ENCODE peak calls at places on chromosomes 3 and 15, in five cellular contexts. One of them, this sample, is unnamed.

GRCh38 chr3:39638286-39638685 is 170.8 kb downstream of the MOBP start:
- DNase-seq in GM12878: no peak
- DNase-seq in K562: peak
- DNase-seq in SK-N-SH: no peak
- DNase-seq in HepG2: no peak
- DNase-seq in this sample: no peak

GRCh38 chr15:74275957-74276356 is 39.8 kb downstream of the CCDC33 start:
- DNase-seq in SK-N-SH: peak
- DNase-seq in HepG2: no peak
- DNase-seq in GM12878: no peak
- DNase-seq in K562: peak
- DNase-seq in this sample: no peak

GRCh38 chr3:45611619-45612018 is 17.1 kb downstream of the LIMD1 start:
- DNase-seq in SK-N-SH: no peak
- DNase-seq in K562: no peak
- DNase-seq in HepG2: peak
- DNase-seq in GM12878: no peak
- DNase-seq in this sample: no peak

GRCh38 chr3:172103724-172104123 is 64.3 kb downstream of the FNDC3B start:
- DNase-seq in SK-N-SH: no peak
- DNase-seq in GM12878: no peak
- DNase-seq in K562: no peak
- DNase-seq in HepG2: no peak
- DNase-seq in this sample: no peak

GRCh38 chr3:8734908-8735307 is 1.3 kb downstream of the CAV3 start:
- DNase-seq in SK-N-SH: no peak
- DNase-seq in K562: no peak
- DNase-seq in GM12878: no peak
- DNase-seq in HepG2: no peak
- DNase-seq in this sample: no peak

GRCh38 chr15:98682992-98683701 is 34.8 kb downstream of the IGF1R start:
- DNase-seq in GM12878: no peak
- DNase-seq in K562: no peak
- DNase-seq in SK-N-SH: no peak
- DNase-seq in HepG2: no peak
- DNase-seq in this sample: peak

GRCh38 chr3:192899540-192899982 is 18.1 kb downstream of the MB21D2 start:
- DNase-seq in SK-N-SH: no peak
- DNase-seq in K562: no peak
- DNase-seq in HepG2: no peak
- DNase-seq in GM12878: no peak
- DNase-seq in this sample: no peak

GRCh38 chr3:127764841-127765362 is 57.4 kb downstream of the MGLL start:
- DNase-seq in SK-N-SH: no peak
- DNase-seq in HepG2: no peak
- DNase-seq in K562: no peak
- DNase-seq in GM12878: peak
- DNase-seq in this sample: no peak

GRCh38 chr3:158217992-158218391 is 108.1 kb downstream of the RSRC1 start:
- DNase-seq in SK-N-SH: no peak
- DNase-seq in HepG2: no peak
- DNase-seq in K562: no peak
- DNase-seq in GM12878: no peak
- DNase-seq in this sample: no peak

GRCh38 chr3:25782636-25782937 is 656 bp downstream of the NGLY1 start:
- DNase-seq in HepG2: no peak
- DNase-seq in GM12878: no peak
- DNase-seq in SK-N-SH: no peak
- DNase-seq in K562: no peak
- DNase-seq in this sample: no peak

GRCh38 chr3:136251511-136251910 is 1.4 kb downstream of the PCCB start:
- DNase-seq in K562: peak
- DNase-seq in SK-N-SH: peak
- DNase-seq in GM12878: no peak
- DNase-seq in HepG2: no peak
- DNase-seq in this sample: peak

GRCh38 chr3:52291508-52292181 is 4.0 kb downstream of the GLYCTK start:
- DNase-seq in HepG2: no peak
- DNase-seq in SK-N-SH: peak
- DNase-seq in GM12878: no peak
- DNase-seq in K562: peak
- DNase-seq in this sample: peak

GRCh38 chr3:23288286-23288685 is 85.2 kb downstream of the UBE2E2 start:
- DNase-seq in HepG2: no peak
- DNase-seq in K562: no peak
- DNase-seq in GM12878: no peak
- DNase-seq in SK-N-SH: no peak
- DNase-seq in this sample: no peak

GRCh38 chr3:6605245-6605644 is 255.7 kb upstream of the GRM7 start:
- DNase-seq in SK-N-SH: no peak
- DNase-seq in GM12878: no peak
- DNase-seq in HepG2: no peak
- DNase-seq in K562: peak
- DNase-seq in this sample: no peak

GRCh38 chr3:141486416-141486734 is 452 bp upstream of the RASA2 start:
- DNase-seq in GM12878: no peak
- DNase-seq in HepG2: peak
- DNase-seq in SK-N-SH: no peak
- DNase-seq in K562: peak
- DNase-seq in this sample: no peak

GRCh38 chr15:62940755-62941361 is 101.7 kb upstream of the TPM1 start:
- DNase-seq in GM12878: no peak
- DNase-seq in SK-N-SH: peak
- DNase-seq in K562: no peak
- DNase-seq in HepG2: no peak
- DNase-seq in this sample: no peak

GRCh38 chr15:66293419-66294156 is at the start of gene DIS3L:
- DNase-seq in GM12878: peak
- DNase-seq in SK-N-SH: peak
- DNase-seq in HepG2: peak
- DNase-seq in K562: peak
- DNase-seq in this sample: peak

GRCh38 chr3:146313411-146314111 is 62.7 kb upstream of the PLSCR4 start:
- DNase-seq in GM12878: no peak
- DNase-seq in HepG2: no peak
- DNase-seq in K562: no peak
- DNase-seq in SK-N-SH: no peak
- DNase-seq in this sample: no peak

GRCh38 chr15:36877796-36878744 is 222.3 kb downstream of the MEIS2 start:
- DNase-seq in K562: no peak
- DNase-seq in SK-N-SH: no peak
- DNase-seq in HepG2: no peak
- DNase-seq in GM12878: no peak
- DNase-seq in this sample: no peak

GRCh38 chr3:27878012-27878383 is 155.9 kb upstream of the EOMES start:
- DNase-seq in K562: no peak
- DNase-seq in HepG2: no peak
- DNase-seq in GM12878: no peak
- DNase-seq in SK-N-SH: no peak
- DNase-seq in this sample: no peak

GRCh38 chr3:53346514-53346913 is 829 bp downstream of the DCP1A start:
- DNase-seq in HepG2: peak
- DNase-seq in K562: peak
- DNase-seq in GM12878: no peak
- DNase-seq in SK-N-SH: peak
- DNase-seq in this sample: no peak

GRCh38 chr15:27619204-27619603 is 479.9 kb downstream of the OCA2 start:
- DNase-seq in K562: no peak
- DNase-seq in SK-N-SH: no peak
- DNase-seq in HepG2: no peak
- DNase-seq in GM12878: no peak
- DNase-seq in this sample: no peak

DNA sequence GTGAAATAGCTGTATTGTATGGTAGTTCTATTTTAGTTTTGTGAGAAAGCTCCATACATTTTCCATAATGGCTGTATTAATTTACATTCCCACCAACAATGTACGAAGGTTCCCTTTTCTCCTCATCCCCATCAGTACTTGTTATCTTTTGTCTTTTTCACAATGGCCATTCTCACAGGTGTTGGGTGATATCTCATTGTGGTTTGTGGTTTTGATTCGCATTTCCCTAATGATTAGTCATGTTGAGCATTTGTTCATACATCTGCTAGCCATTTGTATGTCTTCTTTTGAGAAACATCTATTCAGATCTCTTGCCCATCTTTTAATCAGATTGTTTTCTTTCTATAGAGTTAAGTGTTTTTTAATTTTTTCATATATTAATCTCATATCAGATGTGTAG is 931.9 kb downstream of the IGSF11 start:
- DNase-seq in HepG2: no peak
- DNase-seq in SK-N-SH: no peak
- DNase-seq in K562: no peak
- DNase-seq in GM12878: no peak
- DNase-seq in this sample: no peak
- TF ChIP-seq REST in HepG2: no peak
- TF ChIP-seq REST in SK-N-SH: no peak
- TF ChIP-seq REST in K562: no peak
- TF ChIP-seq REST in GM12878: no peak
- TF ChIP-seq REST in this sample: no peak

GRCh38 chr3:120450261-120450913 is 405 bp downstream of the FSTL1 start:
- DNase-seq in K562: no peak
- DNase-seq in SK-N-SH: no peak
- DNase-seq in GM12878: no peak
- DNase-seq in HepG2: no peak
- DNase-seq in this sample: no peak

GRCh38 chr3:120449701-120450216 is 1.0 kb downstream of the FSTL1 start:
- DNase-seq in GM12878: no peak
- DNase-seq in SK-N-SH: peak
- DNase-seq in HepG2: no peak
- DNase-seq in K562: no peak
- DNase-seq in this sample: no peak

GRCh38 chr3:120451670-120452220 is 953 bp upstream of the FSTL1 start:
- DNase-seq in HepG2: no peak
- DNase-seq in GM12878: no peak
- DNase-seq in SK-N-SH: peak
- DNase-seq in K562: no peak
- DNase-seq in this sample: no peak

GRCh38 chr3:120452816-120453215 is 2.0 kb upstream of the FSTL1 start:
- DNase-seq in K562: no peak
- DNase-seq in SK-N-SH: no peak
- DNase-seq in GM12878: no peak
- DNase-seq in HepG2: no peak
- DNase-seq in this sample: no peak

GRCh38 chr3:120450914-120451669 is at the start of gene FSTL1:
- DNase-seq in K562: no peak
- DNase-seq in GM12878: no peak
- DNase-seq in SK-N-SH: peak
- DNase-seq in HepG2: no peak
- DNase-seq in this sample: no peak
- TF ChIP-seq GABPA in K562: no peak
- TF ChIP-seq GABPA in GM12878: no peak
- TF ChIP-seq GABPA in SK-N-SH: no peak
- TF ChIP-seq GABPA in HepG2: no peak
- TF ChIP-seq GABPA in this sample: no peak

GRCh38 chr3:140403559-140403958 is 274.3 kb upstream of the TRIM42 start:
- DNase-seq in K562: no peak
- DNase-seq in HepG2: no peak
- DNase-seq in GM12878: no peak
- DNase-seq in SK-N-SH: no peak
- DNase-seq in this sample: no peak

GRCh38 chr3:140406655-140407054 is 271.2 kb upstream of the TRIM42 start:
- DNase-seq in HepG2: no peak
- DNase-seq in SK-N-SH: no peak
- DNase-seq in GM12878: no peak
- DNase-seq in K562: no peak
- DNase-seq in this sample: no peak

DNA sequence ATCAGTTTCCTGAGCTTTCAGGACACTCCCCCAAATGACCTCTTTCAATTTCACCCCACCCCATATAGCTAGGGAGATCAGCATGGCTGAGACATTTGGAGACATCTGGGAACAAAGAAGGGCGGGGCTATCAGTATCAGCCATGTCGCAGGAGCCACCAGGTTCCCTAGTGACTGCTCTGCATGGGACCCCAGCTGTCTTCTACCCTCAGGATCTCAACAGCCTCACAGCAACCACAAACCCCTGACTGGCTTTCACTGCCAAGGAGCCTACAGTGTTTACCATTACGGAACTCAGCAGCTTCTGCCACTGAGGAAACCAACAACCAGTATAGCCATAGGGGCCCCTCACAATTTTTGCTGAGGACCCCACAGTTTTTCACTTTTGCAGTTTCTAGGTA is 269.6 kb upstream of the TRIM42 start:
- DNase-seq in HepG2: no peak
- DNase-seq in K562: no peak
- DNase-seq in SK-N-SH: no peak
- DNase-seq in GM12878: no peak
- DNase-seq in this sample: no peak
- TF ChIP-seq POLR2AphosphoS5 in HepG2: no peak
- TF ChIP-seq POLR2AphosphoS5 in K562: no peak
- TF ChIP-seq POLR2AphosphoS5 in SK-N-SH: no peak
- TF ChIP-seq POLR2AphosphoS5 in GM12878: no peak
- TF ChIP-seq POLR2AphosphoS5 in this sample: no peak

GRCh38 chr3:68915973-68916372 is 16.4 kb downstream of the TAFA4 start:
- DNase-seq in SK-N-SH: no peak
- DNase-seq in GM12878: no peak
- DNase-seq in HepG2: peak
- DNase-seq in K562: no peak
- DNase-seq in this sample: no peak

DNA sequence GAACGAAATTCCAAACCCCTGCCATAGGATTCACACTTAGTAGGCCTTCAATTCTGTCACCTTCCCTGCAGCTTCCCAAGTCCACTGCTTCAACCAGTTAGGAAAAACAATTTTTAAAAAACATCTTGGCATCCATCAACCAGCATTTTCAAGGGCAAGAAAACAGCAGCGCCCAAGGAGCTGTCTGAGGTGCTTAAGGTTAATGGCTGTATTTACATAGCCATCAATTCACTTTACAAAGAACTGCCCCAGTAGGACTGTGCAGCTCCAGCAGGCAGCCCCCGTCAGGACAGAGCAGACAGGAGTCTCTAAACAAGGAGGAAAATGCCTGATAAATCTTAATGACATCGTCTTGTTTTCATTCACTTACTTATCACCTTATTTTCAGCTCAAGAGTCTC is 13.3 kb downstream of the TAFA4 start:
- DNase-seq in K562: no peak
- DNase-seq in GM12878: no peak
- DNase-seq in HepG2: no peak
- DNase-seq in SK-N-SH: no peak
- DNase-seq in this sample: no peak
- TF ChIP-seq REST in K562: no peak
- TF ChIP-seq REST in GM12878: peak
- TF ChIP-seq REST in HepG2: no peak
- TF ChIP-seq REST in SK-N-SH: peak
- TF ChIP-seq REST in this sample: peak

This sample was measured in HL-60.